ENCODE peak calls at places on chromosome 17, in five cellular contexts. One of them, this sample, is unnamed.

GRCh38 chr17:45131616-45132301 is 556 bp downstream of the PLCD3 start:
- DNase-seq in EL: peak
- DNase-seq in CD8-positive, alpha-beta memory T cell: peak
- DNase-seq in M059J: peak
- DNase-seq in HCEC 1CT: no peak
- DNase-seq in this sample: no peak

GRCh38 chr17:58332720-58333395 is 4.3 kb upstream of the TSPOAP1 start:
- DNase-seq in EL: no peak
- DNase-seq in CD8-positive, alpha-beta memory T cell: no peak
- DNase-seq in M059J: no peak
- DNase-seq in HCEC 1CT: no peak
- DNase-seq in this sample: no peak

GRCh38 chr17:75864448-75864871 is 9.3 kb upstream of the WBP2 start:
- DNase-seq in EL: peak
- DNase-seq in CD8-positive, alpha-beta memory T cell: peak
- DNase-seq in M059J: peak
- DNase-seq in HCEC 1CT: peak
- DNase-seq in this sample: no peak

GRCh38 chr17:81909966-81910839 is 996 bp downstream of the PCYT2 start:
- DNase-seq in EL: peak
- DNase-seq in CD8-positive, alpha-beta memory T cell: no peak
- DNase-seq in M059J: peak
- DNase-seq in HCEC 1CT: no peak
- DNase-seq in this sample: no peak

GRCh38 chr17:82037113-82037888 is at the start of gene DCXR:
- DNase-seq in EL: peak
- DNase-seq in CD8-positive, alpha-beta memory T cell: peak
- DNase-seq in M059J: peak
- DNase-seq in HCEC 1CT: peak
- DNase-seq in this sample: peak

GRCh38 chr17:30433514-30433913 is 43.7 kb upstream of the GOSR1 start:
- DNase-seq in EL: peak
- DNase-seq in CD8-positive, alpha-beta memory T cell: no peak
- DNase-seq in M059J: peak
- DNase-seq in HCEC 1CT: peak
- DNase-seq in this sample: peak

GRCh38 chr17:63634163-63634562 is 11.9 kb downstream of the MAP3K3 start:
- DNase-seq in EL: no peak
- DNase-seq in CD8-positive, alpha-beta memory T cell: no peak
- DNase-seq in M059J: no peak
- DNase-seq in HCEC 1CT: no peak
- DNase-seq in this sample: no peak

GRCh38 chr17:32701860-32702259 is 175.1 kb downstream of the MYO1D start:
- DNase-seq in EL: no peak
- DNase-seq in CD8-positive, alpha-beta memory T cell: no peak
- DNase-seq in M059J: no peak
- DNase-seq in HCEC 1CT: no peak
- DNase-seq in this sample: no peak

GRCh38 chr17:64466019-64466735 is 17.3 kb downstream of the MILR1 start:
- DNase-seq in EL: no peak
- DNase-seq in CD8-positive, alpha-beta memory T cell: no peak
- DNase-seq in M059J: no peak
- DNase-seq in HCEC 1CT: no peak
- DNase-seq in this sample: no peak

GRCh38 chr17:418421-418751 is 65.8 kb upstream of the RPH3AL start:
- DNase-seq in EL: no peak
- DNase-seq in CD8-positive, alpha-beta memory T cell: peak
- DNase-seq in M059J: no peak
- DNase-seq in HCEC 1CT: no peak
- DNase-seq in this sample: no peak

GRCh38 chr17:76139261-76139752 is 1.7 kb downstream of the FOXJ1 start:
- DNase-seq in EL: no peak
- DNase-seq in CD8-positive, alpha-beta memory T cell: no peak
- DNase-seq in M059J: no peak
- DNase-seq in HCEC 1CT: no peak
- DNase-seq in this sample: no peak

GRCh38 chr17:82351254-82351712 is 7.8 kb upstream of the TEX19 start:
- DNase-seq in EL: no peak
- DNase-seq in CD8-positive, alpha-beta memory T cell: no peak
- DNase-seq in M059J: no peak
- DNase-seq in HCEC 1CT: no peak
- DNase-seq in this sample: no peak